ENCODE peak calls at places on chromosome 21, in five cellular contexts. O is upper lobe of right lung, D is PC-3, L is AG04450, K is GM23338. V is an unnamed sample.

GRCh38 chr21:40837456-40837855 is 9.5 kb downstream of the DSCAM start:
- DNase-seq in O (no peak), D (no peak), L (no peak), K (no peak), V (no peak)

GRCh38 chr21:27776925-27777553 is 810.2 kb upstream of the ADAMTS5 start:
- DNase-seq in O (no peak), D (no peak), L (no peak), K (no peak), V (no peak)

GRCh38 chr21:30996728-30997127 is 41.5 kb downstream of the KRTAP19-8 start:
- DNase-seq in O (no peak), D (no peak), L (no peak), K (peak; percentile 11), V (no peak)

GRCh38 chr21:32256873-32257620 is 21.8 kb downstream of the MIS18A start:
- DNase-seq in O (peak; percentile 74), D (peak; percentile 65), L (peak; percentile 78), K (no peak), V (no peak)

GRCh38 chr21:38358666-38359065 is 101.9 kb downstream of the KCNJ15 start:
- DNase-seq in O (no peak), D (no peak), L (no peak), K (no peak), V (no peak)

GRCh38 chr21:42423197-42423675 is 19.5 kb downstream of the UBASH3A start:
- DNase-seq in O (no peak), D (no peak), L (no peak), K (no peak), V (no peak)

GRCh38 chr21:32233722-32234301 is 45.0 kb downstream of the MIS18A start:
- DNase-seq in O (no peak), D (no peak), L (no peak), K (no peak), V (no peak)

GRCh38 chr21:42674351-42674940 is 21.0 kb downstream of the PDE9A start:
- DNase-seq in O (no peak), D (no peak), L (no peak), K (peak; percentile 72), V (no peak)

GRCh38 chr21:42654179-42654912 is 925 bp downstream of the PDE9A start:
- DNase-seq in O (peak; percentile 63), D (no peak), L (no peak), K (peak; percentile 76), V (no peak)

GRCh38 chr21:42746593-42747266 is 93.3 kb downstream of the PDE9A start:
- DNase-seq in O (peak; percentile 86), D (no peak), L (no peak), K (no peak), V (no peak)

GRCh38 chr21:43864806-43865470 is at the start of gene AGPAT3:
- DNase-seq in O (no peak), D (peak; percentile 15), L (no peak), K (peak; percentile 51), V (no peak)

GRCh38 chr21:23960769-23961168 is 1646.5 kb downstream of the MRPL39 start:
- DNase-seq in O (no peak), D (peak; percentile 68), L (no peak), K (no peak), V (no peak)

GRCh38 chr21:18940791-18941190 is 537.2 kb upstream of the TMPRSS15 start:
- DNase-seq in O (no peak), D (peak; percentile 48), L (no peak), K (no peak), V (no peak)

GRCh38 chr21:41784456-41785102 is 17.7 kb upstream of the RIPK4 start:
- DNase-seq in O (no peak), D (no peak), L (no peak), K (no peak), V (no peak)

GRCh38 chr21:35511298-35512162 is 462.4 kb upstream of the RUNX1 start:
- DNase-seq in O (no peak), D (peak; percentile 89), L (no peak), K (no peak), V (no peak)

GRCh38 chr21:32112194-32112593 is 166.7 kb downstream of the MIS18A start:
- DNase-seq in O (no peak), D (no peak), L (no peak), K (no peak), V (no peak)

DNA sequence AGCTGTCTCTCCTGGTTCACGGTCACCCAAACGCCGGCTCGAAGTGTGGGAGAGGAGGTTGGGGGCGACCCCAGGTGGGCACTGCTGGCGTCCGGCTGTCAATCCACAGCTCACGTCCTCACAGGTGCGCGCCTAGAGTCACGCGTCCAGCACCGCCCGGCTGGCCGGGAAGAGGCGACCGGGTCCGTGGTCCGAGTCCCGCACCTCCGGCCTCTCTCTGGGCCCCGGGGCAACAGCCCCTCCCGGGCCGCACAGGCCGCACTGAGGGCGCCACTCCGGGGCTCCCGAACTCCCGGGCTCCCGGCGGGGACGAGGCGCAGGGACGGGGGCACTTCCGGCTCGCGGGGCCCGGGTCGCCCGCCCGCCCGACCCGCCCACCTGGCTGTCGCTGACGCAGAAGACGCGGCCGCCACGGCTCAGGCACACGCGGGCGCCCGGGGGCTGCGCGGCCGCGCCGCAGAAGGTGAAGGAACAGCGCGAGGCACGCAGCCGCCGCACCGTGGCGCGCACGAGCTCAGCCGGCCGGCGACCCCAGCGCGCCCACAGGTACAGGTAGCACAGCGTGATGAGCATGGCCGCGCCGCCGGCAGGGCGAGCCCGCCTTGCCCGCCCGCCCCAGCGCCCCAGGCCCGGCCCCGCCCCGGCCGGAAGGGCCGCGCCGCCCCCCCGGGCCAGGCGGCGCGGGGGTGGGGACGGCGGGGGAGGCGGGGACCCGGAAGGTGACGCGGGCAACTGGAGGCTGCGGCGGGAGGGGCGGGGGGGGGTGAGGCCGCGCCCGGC is at the start of gene HLCS:
- DNase-seq in O (peak; percentile 90), D (peak; percentile 85), L (no peak), K (peak; percentile 78), V (no peak)
- TF ChIP-seq CTCF in O (no peak), D (no peak), L (peak; percentile 5), K (peak; percentile 37), V (peak; percentile 44)

DNA sequence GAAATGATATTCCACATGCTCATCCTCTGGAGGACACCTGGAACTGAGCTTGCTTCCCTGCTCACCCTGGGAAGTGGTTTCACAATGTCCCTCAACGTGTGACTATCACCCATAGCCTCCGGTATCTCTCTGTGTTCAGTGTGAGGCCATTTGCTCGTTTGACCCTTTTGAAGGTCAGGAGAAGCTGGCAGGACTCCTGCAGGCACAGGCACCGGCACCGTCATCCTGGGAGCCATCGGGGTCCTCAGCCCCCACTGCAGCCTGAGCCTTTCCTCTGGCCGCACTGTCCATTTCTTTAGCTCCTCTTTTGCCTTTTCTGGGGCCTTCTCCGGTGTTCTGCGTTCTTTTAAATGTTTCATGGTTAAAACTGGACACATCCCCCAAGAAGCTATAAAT is 159.6 kb upstream of the COL6A1 start:
- DNase-seq in O (no peak), D (no peak), L (no peak), K (no peak), V (no peak)
- TF ChIP-seq CTCF in O (no peak), D (no peak), L (no peak), K (no peak), V (no peak)

GRCh38 chr21:29022141-29022540 is 2.3 kb upstream of the USP16 start:
- DNase-seq in O (no peak), D (peak; percentile 25), L (no peak), K (no peak), V (no peak)

GRCh38 chr21:29029524-29029923 is 5.1 kb downstream of the USP16 start:
- DNase-seq in O (no peak), D (no peak), L (no peak), K (no peak), V (no peak)

GRCh38 chr21:29025328-29025713 is 853 bp downstream of the USP16 start:
- DNase-seq in O (no peak), D (peak; percentile 39), L (no peak), K (peak; percentile 4), V (no peak)

DNA sequence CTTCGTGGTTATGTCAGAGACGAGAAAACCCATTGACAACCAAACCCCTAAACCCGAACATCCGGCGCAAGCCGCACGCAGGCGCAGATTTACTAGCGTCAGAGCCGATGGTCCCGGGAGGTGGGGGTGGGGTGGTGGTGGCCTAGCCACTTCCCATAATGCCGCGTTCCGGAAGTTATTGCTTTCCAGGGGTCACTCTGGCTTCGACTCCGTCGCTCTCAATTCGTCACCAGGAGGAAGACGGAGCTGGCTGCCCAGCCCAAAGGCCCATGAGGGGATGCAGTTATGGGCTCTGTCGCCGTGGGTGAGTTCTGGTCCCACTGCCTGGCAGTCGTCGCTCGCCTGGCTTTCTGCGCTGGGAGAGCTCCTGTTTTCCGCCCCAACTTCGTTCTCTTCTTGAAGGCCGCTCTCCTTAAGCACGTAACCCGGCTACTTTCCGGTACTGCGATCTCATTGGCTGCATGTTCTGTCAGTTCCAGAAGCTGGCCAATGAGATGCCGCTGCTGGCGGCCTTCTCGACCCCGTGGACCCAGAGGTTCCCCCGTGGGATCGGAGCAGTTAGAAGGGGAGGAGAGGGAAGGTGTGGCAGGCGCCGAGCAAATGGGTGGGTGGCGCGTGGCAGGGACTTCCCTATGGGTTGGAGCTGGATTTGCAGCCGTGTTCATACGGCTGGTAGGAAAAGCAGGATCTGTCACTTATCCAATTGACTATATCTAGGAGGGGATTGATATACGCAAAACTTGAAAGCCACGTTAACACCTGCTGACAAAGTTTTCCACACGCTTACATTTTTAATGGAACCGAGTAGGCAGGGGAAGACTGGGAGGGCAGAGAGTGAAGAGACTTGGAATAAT is at the start of gene USP16:
- DNase-seq in O (peak; percentile 95), D (peak; percentile 99), L (peak; percentile 99), K (peak; percentile 97), V (peak; percentile 95)
- TF ChIP-seq CTCF in O (peak; percentile 19), D (no peak), L (peak; percentile 33), K (no peak), V (no peak)

DNA sequence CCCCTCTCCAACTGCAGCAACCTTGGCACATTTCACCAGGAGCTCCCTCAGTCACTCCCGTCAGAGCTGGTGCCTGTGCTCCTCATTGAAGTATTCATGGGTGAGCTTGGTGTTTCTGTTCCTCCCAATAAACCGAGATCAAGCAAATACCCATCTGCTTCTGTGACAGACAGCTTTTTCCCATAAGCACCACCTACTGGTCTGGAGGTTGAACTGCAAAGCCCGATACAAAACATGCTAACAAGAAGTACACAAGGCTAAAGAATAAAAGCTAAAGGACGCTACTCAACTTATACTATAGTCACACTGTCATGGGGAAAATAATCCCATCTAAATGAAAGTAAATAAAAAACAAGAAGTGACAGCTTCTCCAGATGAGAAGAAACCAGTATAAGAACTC is 111.9 kb upstream of the C21orf91 start:
- DNase-seq in O (no peak), D (peak; percentile 7), L (no peak), K (peak; percentile 48), V (no peak)
- TF ChIP-seq CTCF in O (peak; percentile 27), D (peak; percentile 58), L (peak; percentile 36), K (peak; percentile 44), V (peak; percentile 24)

GRCh38 chr21:45392206-45392971 is 12.6 kb upstream of the COL18A1 start:
- DNase-seq in O (peak; percentile 50), D (no peak), L (no peak), K (no peak), V (no peak)

GRCh38 chr21:45391743-45392079 is 13.3 kb upstream of the COL18A1 start:
- DNase-seq in O (no peak), D (no peak), L (no peak), K (no peak), V (no peak)

GRCh38 chr21:45393021-45393420 is 11.9 kb upstream of the COL18A1 start:
- DNase-seq in O (peak; percentile 60), D (no peak), L (no peak), K (no peak), V (peak; percentile 59)

GRCh38 chr21:45396620-45396995 is 8.4 kb upstream of the COL18A1 start:
- DNase-seq in O (no peak), D (no peak), L (no peak), K (no peak), V (no peak)

GRCh38 chr21:45393833-45394638 is 10.9 kb upstream of the COL18A1 start:
- DNase-seq in O (peak; percentile 40), D (no peak), L (no peak), K (no peak), V (peak; percentile 36)
- TF ChIP-seq CTCF in O (no peak), D (no peak), L (no peak), K (no peak), V (no peak)